ENCODE peak calls at places on chromosomes 4 and X, in seven cellular contexts. E is body of pancreas, R is fibroblast of lung, Y is MM.1S, O is PC-3, N is astrocyte of the spinal cord, I is psoas muscle. S is an unnamed sample.

GRCh38 chr4:124806403-124806802 is 93.9 kb upstream of the ANKRD50 start:
- DNase-seq in E (no peak), R (peak), Y (no peak), O (no peak), N (peak), I (no peak), S (no peak)

GRCh38 chr4:66694716-66695115 is 850.6 kb downstream of the CENPC start:
- DNase-seq in E (peak), R (no peak), Y (no peak), O (peak), N (no peak), I (no peak), S (no peak)

GRCh38 chrX:13277539-13277938 is 42.3 kb downstream of the ATXN3L start:
- DNase-seq in E (no peak), R (no peak), Y (no peak), O (no peak), N (no peak), I (no peak), S (no peak)

GRCh38 chrX:96707829-96708228 is 23.2 kb downstream of the DIAPH2 start:
- DNase-seq in E (no peak), R (no peak), Y (no peak), O (no peak), N (no peak), I (no peak), S (no peak)

GRCh38 chr4:10185518-10186227 is 69.1 kb upstream of the WDR1 start:
- DNase-seq in E (no peak), R (no peak), Y (no peak), O (no peak), N (no peak), I (no peak), S (no peak)

GRCh38 chr4:165326831-165327210 is 648 bp upstream of the MSMO1 start:
- DNase-seq in E (peak), R (no peak), Y (peak), O (peak), N (no peak), I (peak), S (no peak)

GRCh38 chr4:52657630-52658501 is 1.2 kb downstream of the USP46 start:
- DNase-seq in E (peak), R (peak), Y (no peak), O (peak), N (peak), I (peak), S (peak)

GRCh38 chr4:6229095-6229494 is 28.7 kb upstream of the JAKMIP1 start:
- DNase-seq in E (peak), R (no peak), Y (no peak), O (no peak), N (no peak), I (no peak), S (no peak)

GRCh38 chr4:30844861-30845582 is 124.9 kb downstream of the PCDH7 start:
- DNase-seq in E (no peak), R (no peak), Y (no peak), O (no peak), N (no peak), I (no peak), S (no peak)

GRCh38 chr4:74217365-74217764 is 59.4 kb downstream of the MTHFD2L start:
- DNase-seq in E (no peak), R (peak), Y (no peak), O (peak), N (peak), I (no peak), S (no peak)

GRCh38 chrX:71910526-71911022 is at the start of gene NHSL2:
- DNase-seq in E (peak), R (peak), Y (peak), O (no peak), N (no peak), I (peak), S (no peak)

GRCh38 chrX:53073115-53073581 is 9.0 kb upstream of the TSPYL2 start:
- DNase-seq in E (no peak), R (no peak), Y (no peak), O (no peak), N (no peak), I (no peak), S (no peak)

GRCh38 chr4:24880171-24880570 is 32.7 kb downstream of the CCDC149 start:
- DNase-seq in E (no peak), R (no peak), Y (no peak), O (no peak), N (no peak), I (no peak), S (no peak)

GRCh38 chrX:133215747-133216146 is 2.4 kb downstream of the TFDP3 start:
- DNase-seq in E (peak), R (peak), Y (peak), O (peak), N (peak), I (no peak), S (no peak)

GRCh38 chr4:93157984-93158383 is 670.6 kb upstream of the ATOH1 start:
- DNase-seq in E (no peak), R (no peak), Y (no peak), O (peak), N (no peak), I (no peak), S (no peak)
- TF ChIP-seq CTCF in E (no peak), R (no peak), Y (no peak), O (peak), N (no peak), I (no peak), S (peak)

GRCh38 chrX:132022115-132022862 is 813 bp upstream of the STK26 start:
- DNase-seq in E (no peak), R (no peak), Y (peak), O (peak), N (peak), I (no peak), S (no peak)

GRCh38 chrX:132023117-132023895 is at the start of gene STK26:
- DNase-seq in E (peak), R (peak), Y (peak), O (peak), N (peak), I (peak), S (no peak)

GRCh38 chrX:132023896-132024386 is 839 bp downstream of the STK26 start:
- DNase-seq in E (no peak), R (no peak), Y (peak), O (peak), N (no peak), I (no peak), S (no peak)

GRCh38 chrX:132022863-132023116 is 312 bp upstream of the STK26 start:
- DNase-seq in E (no peak), R (no peak), Y (peak), O (no peak), N (no peak), I (no peak), S (no peak)

GRCh38 chrX:132025085-132025484 is 2.0 kb downstream of the STK26 start:
- DNase-seq in E (no peak), R (no peak), Y (no peak), O (peak), N (no peak), I (no peak), S (no peak)
- H3K4me3 ChIP-seq in E (no peak), R (peak), Y (no peak), O (peak), N (no peak), I (no peak), S (peak)

DNA sequence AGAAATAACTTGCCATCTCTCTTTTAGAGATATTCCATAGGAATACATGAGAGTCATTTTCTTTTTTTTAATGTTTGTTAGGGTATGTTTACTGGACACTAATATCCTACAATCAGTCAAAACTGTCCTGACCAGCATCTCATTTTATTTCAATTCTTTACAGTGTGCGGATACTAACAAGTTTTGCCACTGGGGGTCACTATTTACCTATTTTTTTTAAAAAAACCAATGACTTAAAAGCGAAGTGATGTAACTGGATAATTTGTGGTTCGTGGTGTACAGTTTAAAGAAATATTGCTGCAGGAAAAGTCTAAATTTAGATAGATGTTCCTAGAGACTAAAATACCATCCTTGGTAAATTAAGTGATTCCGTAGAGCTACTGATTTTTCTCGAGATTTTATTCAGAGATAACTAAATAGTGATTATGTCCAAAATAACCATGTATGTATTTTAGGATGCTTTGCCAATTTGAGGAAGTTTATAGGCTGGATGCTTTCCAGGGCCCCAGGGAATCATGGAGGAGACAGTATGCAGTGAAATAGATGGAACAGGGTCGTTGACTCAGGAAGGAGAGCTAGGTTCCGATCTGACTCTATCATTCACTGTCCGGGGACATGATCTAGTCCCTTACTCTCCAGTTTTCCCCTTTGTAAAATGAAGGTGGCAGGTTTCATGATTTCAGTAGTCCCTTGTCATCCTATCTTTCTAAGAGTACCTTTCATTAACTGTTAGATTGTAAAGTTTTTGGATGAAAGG is 34.0 kb upstream of the GNPDA2 start:
- DNase-seq in E (no peak), R (peak), Y (peak), O (peak), N (peak), I (no peak), S (no peak)
- TF ChIP-seq CTCF in E (peak), R (peak), Y (peak), O (peak), N (peak), I (peak), S (peak)

GRCh38 chr4:40755609-40756008 is 5.9 kb downstream of the NSUN7 start:
- DNase-seq in E (no peak), R (no peak), Y (no peak), O (no peak), N (no peak), I (no peak), S (no peak)
- H3K4me3 ChIP-seq in E (no peak), R (no peak), Y (no peak), O (no peak), N (no peak), I (no peak), S (no peak)

GRCh38 chrX:68720851-68721250 is 73.4 kb downstream of the STARD8 start:
- DNase-seq in E (no peak), R (no peak), Y (no peak), O (no peak), N (no peak), I (no peak), S (no peak)

GRCh38 chrX:68718443-68718820 is 71.0 kb downstream of the STARD8 start:
- DNase-seq in E (no peak), R (no peak), Y (no peak), O (no peak), N (no peak), I (no peak), S (no peak)

GRCh38 chrX:68719181-68719903 is 71.9 kb downstream of the STARD8 start:
- DNase-seq in E (no peak), R (no peak), Y (no peak), O (no peak), N (no peak), I (no peak), S (no peak)

GRCh38 chrX:68721546-68721945 is 74.1 kb downstream of the STARD8 start:
- DNase-seq in E (no peak), R (no peak), Y (no peak), O (no peak), N (no peak), I (no peak), S (no peak)

DNA sequence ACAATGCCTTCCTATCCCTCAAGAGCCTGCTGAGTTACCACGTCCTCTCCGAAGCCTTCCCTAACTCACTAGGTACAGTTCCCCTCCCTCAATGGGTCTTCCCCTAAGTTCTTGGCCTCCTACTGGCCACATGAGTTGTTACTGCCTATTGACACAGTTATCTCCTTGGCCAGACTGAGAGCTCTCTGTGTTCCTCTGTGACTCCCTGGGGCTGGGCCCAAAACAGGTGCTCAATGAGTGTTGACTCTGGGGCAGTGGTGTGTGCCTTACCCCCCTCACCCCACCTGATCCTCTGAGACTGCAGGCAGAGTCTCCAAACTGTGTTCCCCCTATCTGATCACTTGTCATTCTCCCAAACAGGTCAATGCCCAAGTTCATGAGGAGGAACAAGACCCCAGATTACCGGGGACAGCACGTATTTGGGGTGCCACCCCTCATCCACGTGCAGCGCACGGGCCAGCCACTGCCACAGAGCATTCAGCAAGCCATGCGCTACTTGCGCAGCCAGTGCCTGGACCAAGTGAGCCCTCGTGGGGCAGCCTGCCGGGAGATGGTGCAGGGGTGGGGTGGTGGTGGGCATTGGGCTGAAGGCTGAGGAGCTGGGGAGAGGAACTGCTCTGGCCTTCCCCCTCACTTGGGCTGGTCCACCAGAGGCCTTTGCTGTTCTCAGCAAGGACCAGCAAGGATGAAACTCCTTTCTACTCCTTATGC is 72.6 kb downstream of the STARD8 start:
- DNase-seq in E (no peak), R (no peak), Y (peak), O (peak), N (no peak), I (no peak), S (no peak)
- TF ChIP-seq CTCF in E (peak), R (no peak), Y (no peak), O (peak), N (peak), I (no peak), S (peak)

DNA sequence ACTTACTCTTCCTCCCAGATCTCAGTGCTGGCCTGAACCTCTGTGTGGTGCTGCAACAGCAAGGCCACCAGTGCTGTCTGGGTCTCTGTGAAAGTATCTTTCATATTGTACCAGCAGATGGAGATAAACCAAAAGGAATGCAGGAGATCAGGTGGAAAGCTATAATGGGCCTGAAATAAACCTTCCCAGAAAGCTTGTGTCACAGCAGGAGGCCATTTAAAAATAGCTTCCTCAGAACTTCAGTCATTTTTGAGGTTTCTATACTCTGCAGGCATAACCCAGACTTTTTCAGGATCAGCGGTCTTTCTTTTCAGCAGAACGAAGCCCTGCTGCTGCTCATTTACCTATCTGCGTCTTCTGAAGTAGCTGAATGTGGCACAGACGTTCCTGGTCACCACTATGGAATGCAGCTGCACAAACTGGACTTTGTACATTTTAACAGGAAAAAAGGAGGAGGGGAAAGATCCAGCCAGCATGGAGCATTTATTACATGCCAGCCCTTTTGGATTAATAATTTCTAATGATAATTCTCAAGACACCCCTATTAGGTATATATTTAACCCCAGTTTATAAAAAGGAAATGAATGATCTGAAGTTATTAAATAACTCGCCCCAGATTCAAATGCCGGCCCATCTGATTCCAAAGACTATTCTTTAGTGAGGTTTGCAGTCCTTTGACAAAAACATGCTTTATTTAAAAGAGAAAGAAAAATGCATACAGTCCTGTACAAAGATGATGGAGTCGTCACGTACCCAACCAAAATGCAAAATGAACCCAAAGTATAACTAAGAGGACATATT is 119.7 kb downstream of the NFKB1 start:
- DNase-seq in E (peak), R (peak), Y (peak), O (peak), N (peak), I (no peak), S (peak)
- H3K4me3 ChIP-seq in E (no peak), R (no peak), Y (peak), O (peak), N (no peak), I (peak), S (peak)

DNA sequence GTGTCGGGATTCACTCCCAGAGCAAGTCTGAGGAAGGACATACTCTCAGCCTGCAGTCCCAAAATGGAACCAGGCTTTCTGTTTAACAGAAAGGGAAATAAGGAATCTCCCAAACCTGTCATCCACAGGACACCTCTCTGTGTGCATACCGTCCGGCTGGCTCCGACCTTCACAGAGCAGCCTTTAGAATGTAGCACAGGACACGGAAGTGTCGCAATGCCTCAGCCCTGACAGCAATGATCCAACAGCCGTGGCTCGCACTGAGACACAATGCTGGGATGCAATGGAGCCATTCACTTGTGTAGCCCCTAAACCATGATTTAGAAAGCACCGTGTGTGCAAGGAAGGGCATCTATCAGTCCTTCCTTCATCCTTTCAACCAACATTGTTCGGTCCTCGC is 15.5 kb upstream of the HELT start:
- DNase-seq in E (no peak), R (no peak), Y (no peak), O (no peak), N (no peak), I (no peak), S (no peak)
- TF ChIP-seq CTCF in E (no peak), R (no peak), Y (no peak), O (no peak), N (no peak), I (no peak), S (no peak)

GRCh38 chr4:102263024-102263787 is 82.1 kb downstream of the SLC39A8 start:
- DNase-seq in E (peak), R (peak), Y (peak), O (peak), N (peak), I (no peak), S (peak)

GRCh38 chr4:102259702-102260101 is 85.6 kb downstream of the SLC39A8 start:
- DNase-seq in E (no peak), R (no peak), Y (no peak), O (no peak), N (no peak), I (no peak), S (no peak)

GRCh38 chr4:102253860-102254259 is 91.4 kb downstream of the SLC39A8 start:
- DNase-seq in E (no peak), R (no peak), Y (no peak), O (no peak), N (no peak), I (no peak), S (no peak)

DNA sequence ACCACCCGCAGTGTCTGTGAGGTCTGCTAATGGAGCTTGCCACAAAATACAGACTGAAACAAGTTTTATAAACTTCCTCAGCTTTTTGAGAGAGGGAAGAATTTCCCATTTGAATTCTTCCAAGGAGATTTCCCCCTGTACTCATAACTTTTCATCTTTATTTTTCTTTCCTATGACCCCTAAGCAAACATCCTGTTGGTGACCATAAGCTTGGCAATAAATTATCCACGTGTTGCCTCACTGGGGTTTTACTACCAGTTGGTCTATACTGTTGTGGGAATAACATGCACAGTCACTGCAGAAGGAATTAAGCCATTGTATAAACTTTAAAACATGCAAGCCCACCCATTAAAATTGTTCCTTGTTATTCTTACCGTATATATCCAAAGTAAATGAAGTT is 86.2 kb downstream of the SLC39A8 start:
- DNase-seq in E (no peak), R (no peak), Y (no peak), O (peak), N (no peak), I (no peak), S (no peak)
- H3K4me3 ChIP-seq in E (no peak), R (no peak), Y (no peak), O (no peak), N (no peak), I (no peak), S (no peak)

S was measured in retinal pigment epithelial cell.